ENCODE peak calls at places on chromosome 5, in nine cellular contexts. N, Z, O, V, B, Y, K, E and C are unnamed samples.
A peak's percentile ranks its signal among the peaks of the same experiment; 100 is the strongest.

GRCh38 chr5:114153392-114153791 is 208.5 kb upstream of the KCNN2 start:
- DNase-seq in O (no peak), V (no peak), K (no peak), E (no peak), Z (no peak), B (no peak), Y (no peak), N (no peak), C (no peak)

GRCh38 chr5:91016954-91017690 is 366.0 kb downstream of the ARRDC3 start:
- DNase-seq in Z (no peak), B (no peak), V (no peak), K (no peak), E (peak; percentile 80), O (no peak), N (no peak), Y (no peak), C (no peak)

GRCh38 chr5:140734354-140734753 is 34.1 kb downstream of the ZMAT2 start:
- DNase-seq in B (no peak), V (no peak), N (no peak), Z (no peak), E (no peak), O (peak; percentile 12), Y (no peak), K (no peak), C (no peak)

GRCh38 chr5:135608361-135608760 is 29.6 kb upstream of the CXCL14 start:
- DNase-seq in E (no peak), K (no peak), Z (no peak), O (no peak), B (no peak), V (no peak), N (peak; percentile 1), Y (no peak), C (peak; percentile 28)

GRCh38 chr5:20028506-20028905 is 40.5 kb upstream of the CDH18 start:
- DNase-seq in K (no peak), Z (no peak), N (no peak), E (peak; percentile 53), O (no peak), B (no peak), Y (no peak), V (no peak), C (no peak)

GRCh38 chr5:135324897-135325650 is 74.0 kb downstream of the MACROH2A1 start:
- DNase-seq in V (no peak), Z (no peak), O (no peak), B (no peak), N (no peak), E (no peak), Y (no peak), K (no peak), C (no peak)

GRCh38 chr5:57662991-57663390 is 180.4 kb upstream of the ACTBL2 start:
- DNase-seq in V (no peak), Z (no peak), K (no peak), N (no peak), E (no peak), Y (no peak), O (no peak), B (no peak), C (no peak)

GRCh38 chr5:97854871-97855762 is 672.1 kb upstream of the RIOK2 start:
- DNase-seq in E (peak; percentile 71), N (no peak), K (no peak), O (peak; percentile 6), B (no peak), V (no peak), Z (no peak), Y (no peak), C (peak; percentile 67)

GRCh38 chr5:181111010-181111409 is 20.0 kb downstream of the OR2V1 start:
- DNase-seq in B (peak; percentile 29), E (no peak), K (no peak), O (no peak), N (no peak), Y (no peak), Z (no peak), V (no peak), C (no peak)

GRCh38 chr5:175889910-175890684 is 18.7 kb downstream of the CPLX2 start:
- DNase-seq in Y (no peak), N (no peak), E (no peak), K (no peak), O (no peak), B (no peak), V (peak; percentile 22), Z (no peak), C (no peak)

GRCh38 chr5:56422060-56422762 is 189.1 kb upstream of the ANKRD55 start:
- DNase-seq in O (no peak), N (peak; percentile 22), Z (no peak), B (no peak), E (no peak), Y (no peak), K (no peak), V (peak; percentile 85), C (no peak)

GRCh38 chr5:37133939-37134338 is 115.2 kb downstream of the CPLANE1 start:
- DNase-seq in E (peak; percentile 24), Y (no peak), Z (no peak), O (no peak), V (no peak), B (no peak), N (no peak), K (no peak), C (no peak)

GRCh38 chr5:6491548-6492290 is 43.1 kb downstream of the UBE2QL1 start:
- DNase-seq in E (no peak), B (no peak), Y (no peak), N (no peak), V (no peak), K (no peak), Z (no peak), O (peak; percentile 20), C (no peak)

GRCh38 chr5:159010611-159011497 is 88.9 kb downstream of the EBF1 start:
- DNase-seq in Y (no peak), K (no peak), V (no peak), B (peak; percentile 58), N (no peak), Z (no peak), E (peak; percentile 43), O (no peak), C (peak; percentile 50)

GRCh38 chr5:127746756-127747155 is 43.6 kb downstream of the CCDC192 start:
- DNase-seq in E (peak; percentile 59), O (no peak), Y (no peak), N (no peak), K (no peak), B (no peak), V (no peak), Z (no peak), C (no peak)

GRCh38 chr5:114360816-114361723 is 800 bp upstream of the KCNN2 start:
- DNase-seq in N (peak; percentile 26), Z (no peak), Y (peak; percentile 51), K (peak; percentile 26), E (peak; percentile 45), B (no peak), V (peak; percentile 71), O (peak; percentile 93), C (peak; percentile 95)

GRCh38 chr5:124180523-124181461 is 565.6 kb downstream of the ZNF608 start:
- DNase-seq in Y (no peak), E (peak; percentile 44), K (no peak), B (no peak), O (peak; percentile 34), Z (no peak), V (no peak), N (peak; percentile 32), C (no peak)

GRCh38 chr5:92795633-92796032 is 785.4 kb downstream of the NR2F1-AS1 start:
- DNase-seq in B (no peak), N (no peak), K (no peak), E (no peak), Y (no peak), V (no peak), O (no peak), Z (no peak), C (no peak)

GRCh38 chr5:67636091-67636490 is 439.5 kb upstream of the CD180 start:
- DNase-seq in B (no peak), K (peak; percentile 33), N (peak; percentile 35), Z (peak; percentile 40), O (no peak), E (peak; percentile 49), Y (peak; percentile 86), V (no peak), C (no peak)

GRCh38 chr5:17229308-17229707 is 11.9 kb downstream of the BASP1 start:
- DNase-seq in E (no peak), O (no peak), Y (no peak), Z (no peak), B (no peak), N (no peak), K (no peak), V (no peak), C (no peak)

GRCh38 chr5:106874531-106874930 is 796.2 kb downstream of the EFNA5 start:
- DNase-seq in E (no peak), K (no peak), Z (no peak), N (no peak), B (no peak), O (no peak), Y (no peak), V (no peak), C (no peak)
- H3K4me1 ChIP-seq in E (no peaks in the 10 kb centered on the region), K (no peaks in the 10 kb centered on the region), Z (no peaks in the 10 kb centered on the region), N (no peaks in the 10 kb centered on the region), B (no peaks in the 10 kb centered on the region), O (no peaks in the 10 kb centered on the region), Y (no peaks in the 10 kb centered on the region), V (no peaks in the 10 kb centered on the region), C (no peaks in the 10 kb centered on the region)

DNA sequence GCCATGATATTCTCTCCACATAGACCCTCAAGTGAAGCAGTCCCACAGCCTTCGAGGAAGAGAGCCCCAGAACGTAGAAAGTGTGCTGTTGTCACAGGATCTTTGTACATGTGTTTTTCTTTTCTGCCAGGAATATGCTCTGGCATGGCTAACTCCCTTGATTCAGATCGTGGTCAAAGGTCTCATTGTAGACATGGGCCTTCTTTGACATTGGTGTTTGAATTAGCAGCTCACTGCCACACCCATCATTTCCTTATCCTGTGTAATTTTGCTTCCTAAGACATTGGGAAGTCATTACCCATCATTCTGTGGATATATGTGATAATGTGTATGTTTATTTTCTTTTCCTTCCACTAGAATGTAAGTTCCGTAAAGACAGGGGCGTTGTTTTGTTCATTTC is 25.5 kb downstream of the MTRR start:
- DNase-seq in K (no peak), O (no peak), Y (no peak), Z (no peak), V (no peak), N (no peak), E (no peak), B (no peak), C (no peak)
- H3K36me3 ChIP-seq in K (no peaks in the 10 kb centered on the region), O (peaks cover 25% of the 10 kb centered on the region), Y (peaks cover 11% of the 10 kb centered on the region), Z (peaks cover 97% of the 10 kb centered on the region), V (peaks cover 31% of the 10 kb centered on the region), N (peaks cover 4% of the 10 kb centered on the region), E (peaks cover 20% of the 10 kb centered on the region), B (peaks cover 96% of the 10 kb centered on the region), C (peaks cover 89% of the 10 kb centered on the region)

DNA sequence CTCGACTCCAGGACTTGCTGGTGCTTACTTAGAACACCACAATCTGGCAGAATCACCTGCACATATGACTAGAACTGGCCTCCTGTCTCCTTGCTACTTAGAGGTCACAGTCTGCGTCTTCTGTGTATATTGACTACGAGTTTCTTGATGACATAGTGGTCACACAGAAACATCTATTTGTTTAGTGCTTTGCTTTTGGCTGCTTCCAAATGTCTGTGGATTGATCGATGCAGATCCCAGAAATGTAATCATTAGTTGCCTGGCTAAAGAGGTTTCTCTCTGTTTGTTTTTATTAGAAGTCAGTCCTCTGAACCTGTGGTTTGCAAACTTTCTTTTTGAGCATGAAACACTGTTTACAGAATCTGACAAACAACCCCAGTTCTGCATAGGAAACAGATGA is 102.0 kb downstream of the LHFPL2 start:
- DNase-seq in Y (no peak), O (no peak), Z (no peak), K (no peak), V (no peak), N (no peak), E (peak; percentile 70), B (no peak), C (no peak)
- H3K4me1 ChIP-seq in Y (peaks cover 19% of the 10 kb centered on the region), O (peaks cover 11% of the 10 kb centered on the region), Z (peaks cover 57% of the 10 kb centered on the region), K (peaks cover 21% of the 10 kb centered on the region), V (peaks cover 15% of the 10 kb centered on the region), N (no peaks in the 10 kb centered on the region), E (peaks cover 19% of the 10 kb centered on the region), B (peaks cover 78% of the 10 kb centered on the region), C (peaks cover 2% of the 10 kb centered on the region)

GRCh38 chr5:112160652-112161391 is 258.3 kb downstream of the EPB41L4A start:
- DNase-seq in K (peak; percentile 91), N (peak; percentile 95), O (peak; percentile 87), E (peak; percentile 92), Z (peak; percentile 91), Y (peak; percentile 95), B (peak; percentile 94), V (peak; percentile 93), C (peak; percentile 96)
- H3K36me3 ChIP-seq in K (no peaks in the 10 kb centered on the region), N (no peaks in the 10 kb centered on the region), O (peaks cover 13% of the 10 kb centered on the region), E (peaks cover 7% of the 10 kb centered on the region), Z (peaks cover 36% of the 10 kb centered on the region), Y (peaks cover 9% of the 10 kb centered on the region), B (peaks cover 44% of the 10 kb centered on the region), V (peaks cover 11% of the 10 kb centered on the region), C (peaks cover 36% of the 10 kb centered on the region)